ENCODE peak calls at places on chromosomes 13 and 19, in seven cellular contexts. D is mesendoderm, Z is H9, R is psoas muscle, J is left ventricle myocardium inferior, U is Peyer's patch, X is esophagus squamous epithelium. M is an unnamed sample.
A peak's percentile ranks its signal among the peaks of the same experiment; 100 is the strongest.

GRCh38 chr19:33374406-33374703 is 846 bp downstream of the CEBPG start:
- DNase-seq in D (peak; percentile 32), Z (no peak), R (peak; percentile 56), J (no peak), U (no peak), X (no peak), M (no peak)

GRCh38 chr13:70310720-70311119 is 202.5 kb upstream of the KLHL1 start:
- DNase-seq in D (peak; percentile 66), Z (no peak), R (no peak), J (no peak), U (no peak), X (no peak), M (no peak)

GRCh38 chr13:49060698-49061387 is 85.1 kb downstream of the FNDC3A start:
- DNase-seq in D (no peak), Z (no peak), R (no peak), J (no peak), U (no peak), X (no peak), M (no peak)

GRCh38 chr13:95349267-95349666 is 48.0 kb upstream of the ABCC4 start:
- DNase-seq in D (peak; percentile 20), Z (no peak), R (no peak), J (no peak), U (no peak), X (no peak), M (no peak)

GRCh38 chr13:24497742-24498141 is 14.8 kb downstream of the PARP4 start:
- DNase-seq in D (no peak), Z (no peak), R (no peak), J (no peak), U (no peak), X (no peak), M (no peak)

GRCh38 chr13:96020155-96020575 is 33.0 kb downstream of the UGGT2 start:
- DNase-seq in D (peak; percentile 83), Z (peak; percentile 46), R (no peak), J (no peak), U (no peak), X (no peak), M (no peak)

GRCh38 chr19:35135389-35135909 is 590 bp upstream of the LGI4 start:
- DNase-seq in D (peak; percentile 86), Z (peak; percentile 84), R (peak; percentile 94), J (peak; percentile 84), U (peak; percentile 50), X (no peak), M (peak; percentile 75)

GRCh38 chr13:93775507-93776108 is 549.0 kb downstream of the GPC6 start:
- DNase-seq in D (no peak), Z (no peak), R (no peak), J (no peak), U (no peak), X (no peak), M (no peak)

GRCh38 chr13:113493315-113493951 is 2.9 kb upstream of the DCUN1D2 start:
- DNase-seq in D (peak; percentile 81), Z (no peak), R (no peak), J (no peak), U (no peak), X (no peak), M (no peak)

GRCh38 chr13:48891586-48891985 is 84.1 kb upstream of the FNDC3A start:
- DNase-seq in D (no peak), Z (no peak), R (no peak), J (no peak), U (no peak), X (no peak), M (no peak)

GRCh38 chr19:36086326-36086725 is 24.6 kb upstream of the OVOL3 start:
- DNase-seq in D (no peak), Z (no peak), R (no peak), J (no peak), U (no peak), X (no peak), M (no peak)

GRCh38 chr19:39967561-39967960 is 3.4 kb upstream of the PSMC4 start:
- DNase-seq in D (no peak), Z (no peak), R (no peak), J (no peak), U (no peak), X (no peak), M (no peak)

GRCh38 chr19:1069009-1069779 is 2.2 kb downstream of the ARHGAP45 start:
- DNase-seq in D (no peak), Z (no peak), R (peak; percentile 83), J (peak; percentile 71), U (peak; percentile 89), X (no peak), M (peak; percentile 84)

GRCh38 chr13:112990783-112991182 is 21.8 kb downstream of the MCF2L start:
- DNase-seq in D (peak; percentile 74), Z (peak; percentile 79), R (no peak), J (no peak), U (no peak), X (no peak), M (no peak)

GRCh38 chr13:66265446-66265845 is 964.7 kb downstream of the PCDH9 start:
- DNase-seq in D (peak; percentile 3), Z (no peak), R (no peak), J (no peak), U (no peak), X (no peak), M (no peak)

GRCh38 chr19:41530761-41531301 is 45.1 kb upstream of the CEACAM21 start:
- DNase-seq in D (no peak), Z (no peak), R (no peak), J (no peak), U (no peak), X (no peak), M (no peak)

GRCh38 chr19:13260883-13261653 is 110.9 kb downstream of the IER2 start:
- DNase-seq in D (peak; percentile 27), Z (no peak), R (no peak), J (no peak), U (no peak), X (no peak), M (no peak)

GRCh38 chr13:104831823-104832222 is 1703.6 kb downstream of the EFNB2 start:
- DNase-seq in D (peak; percentile 25), Z (no peak), R (no peak), J (no peak), U (no peak), X (no peak), M (no peak)

GRCh38 chr13:90534617-90535340 is 812.7 kb upstream of the MIR17HG start:
- DNase-seq in D (no peak), Z (no peak), R (no peak), J (no peak), U (no peak), X (no peak), M (no peak)

GRCh38 chr13:77053192-77053591 is 26.2 kb upstream of the FBXL3 start:
- DNase-seq in D (no peak), Z (no peak), R (no peak), J (no peak), U (no peak), X (no peak), M (no peak)

GRCh38 chr19:48737360-48737998 is 2.9 kb downstream of the RASIP1 start:
- DNase-seq in D (peak; percentile 72), Z (peak; percentile 95), R (no peak), J (no peak), U (no peak), X (no peak), M (peak; percentile 50)

GRCh38 chr13:52846567-52847321 is 1.7 kb downstream of the PCDH8 start:
- DNase-seq in D (peak; percentile 85), Z (peak; percentile 90), R (peak; percentile 78), J (peak; percentile 55), U (no peak), X (no peak), M (peak; percentile 31)

GRCh38 chr13:31965361-31966066 is 66.1 kb upstream of the FRY start:
- DNase-seq in D (no peak), Z (no peak), R (no peak), J (no peak), U (no peak), X (no peak), M (no peak)

GRCh38 chr19:3163230-3163886 is 15.2 kb upstream of the S1PR4 start:
- DNase-seq in D (peak; percentile 71), Z (peak; percentile 84), R (peak; percentile 76), J (peak; percentile 53), U (peak; percentile 41), X (no peak), M (peak; percentile 71)
- H3K4me1 ChIP-seq in D (no peaks in the 10 kb centered on the region), Z (no peaks in the 10 kb centered on the region), R (no peaks in the 10 kb centered on the region), J (peaks cover 5% of the 10 kb centered on the region), U (no peaks in the 10 kb centered on the region), X (no peaks in the 10 kb centered on the region), M (no peaks in the 10 kb centered on the region)

DNA sequence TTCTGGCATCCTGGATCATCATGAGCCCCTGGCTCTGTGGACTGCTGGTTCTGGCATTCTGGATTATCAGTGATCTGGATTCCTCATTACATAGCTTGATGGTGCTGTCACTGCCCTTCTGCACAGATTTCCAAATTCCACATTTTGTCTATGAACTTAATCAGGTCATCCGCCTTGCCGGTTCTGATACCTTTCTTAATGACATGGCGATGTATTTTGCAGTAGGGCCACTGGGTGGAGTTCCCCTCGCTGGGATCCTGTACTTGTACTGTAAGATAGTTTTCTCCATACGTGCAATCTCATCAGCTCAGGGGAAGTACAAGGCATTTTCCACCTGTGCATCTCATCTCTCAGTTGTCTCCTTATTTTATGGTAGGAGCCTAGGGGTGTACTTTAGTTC is 24.4 kb upstream of the OR7C2 start:
- DNase-seq in D (no peak), Z (no peak), R (no peak), J (no peak), U (no peak), X (no peak), M (no peak)
- H3K4me1 ChIP-seq in D (no peaks in the 10 kb centered on the region), Z (no peaks in the 10 kb centered on the region), R (no peaks in the 10 kb centered on the region), J (no peaks in the 10 kb centered on the region), U (no peaks in the 10 kb centered on the region), X (no peaks in the 10 kb centered on the region), M (no peaks in the 10 kb centered on the region)

GRCh38 chr19:55250262-55251036 is 8.4 kb downstream of the PPP6R1 start:
- DNase-seq in D (no peak), Z (no peak), R (peak; percentile 28), J (no peak), U (no peak), X (no peak), M (no peak)

GRCh38 chr19:55248166-55248675 is 10.6 kb downstream of the PPP6R1 start:
- DNase-seq in D (no peak), Z (no peak), R (peak; percentile 29), J (no peak), U (no peak), X (no peak), M (no peak)

GRCh38 chr19:55248704-55249103 is 10.1 kb downstream of the PPP6R1 start:
- DNase-seq in D (no peak), Z (no peak), R (no peak), J (no peak), U (no peak), X (no peak), M (no peak)

GRCh38 chr19:55251296-55252081 is 7.3 kb downstream of the PPP6R1 start:
- DNase-seq in D (no peak), Z (no peak), R (peak; percentile 32), J (no peak), U (peak; percentile 49), X (no peak), M (no peak)

GRCh38 chr19:55249841-55250240 is 9.0 kb downstream of the PPP6R1 start:
- DNase-seq in D (no peak), Z (no peak), R (peak; percentile 44), J (no peak), U (no peak), X (no peak), M (no peak)
- H3K4me1 ChIP-seq in D (no peaks in the 10 kb centered on the region), Z (peaks cover 4% of the 10 kb centered on the region), R (peaks cover 27% of the 10 kb centered on the region), J (peaks cover 79% of the 10 kb centered on the region), U (peaks cover 53% of the 10 kb centered on the region), X (peaks cover 48% of the 10 kb centered on the region), M (no peaks in the 10 kb centered on the region)

DNA sequence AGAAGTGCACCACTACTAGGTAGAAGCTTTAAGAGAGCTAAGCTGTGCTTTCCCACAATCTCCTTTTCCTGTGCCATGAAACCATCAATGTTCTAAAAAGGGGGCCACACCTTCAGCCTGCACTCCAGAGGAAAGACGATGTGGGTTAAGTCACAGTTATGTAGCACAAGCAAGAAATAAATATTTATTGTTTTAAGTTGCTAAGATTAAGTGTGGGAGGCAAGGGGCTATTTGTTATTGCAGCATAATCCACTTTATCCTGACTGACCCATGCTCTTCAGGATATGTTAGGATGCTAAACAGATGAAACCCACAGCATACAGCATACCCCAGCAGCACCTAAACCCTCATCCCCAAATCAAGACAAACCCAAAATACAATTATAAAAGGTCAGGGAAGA is 64.7 kb downstream of the MBD3L2B start:
- DNase-seq in D (no peak), Z (no peak), R (no peak), J (no peak), U (no peak), X (no peak), M (no peak)
- H3K4me1 ChIP-seq in D (no peaks in the 10 kb centered on the region), Z (no peaks in the 10 kb centered on the region), R (no peaks in the 10 kb centered on the region), J (no peaks in the 10 kb centered on the region), U (no peaks in the 10 kb centered on the region), X (no peaks in the 10 kb centered on the region), M (no peaks in the 10 kb centered on the region)

M was measured in right lobe of liver.